ENCODE peak calls at places on chromosomes 4 and X, in five cellular contexts. S is GM13977; T is spleen; E is CD8-positive, alpha-beta T cell; A is endothelial cell. C is an unnamed sample.

GRCh38 chr4:107541511-107541910 is 178.5 kb downstream of the PAPSS1 start:
- DNase-seq in S (no peak), T (no peak), A (no peak), E (no peak), C (no peak)

GRCh38 chrX:34778961-34779360 is 121.9 kb upstream of the TMEM47 start:
- DNase-seq in S (no peak), E (no peak), A (no peak), T (no peak), C (no peak)

GRCh38 chr4:178784491-178784890 is 1342.3 kb upstream of the AGA start:
- DNase-seq in E (no peak), S (no peak), A (no peak), T (no peak), C (no peak)

GRCh38 chr4:110550260-110550659 is 72.6 kb downstream of the PITX2 start:
- DNase-seq in E (no peak), S (no peak), A (no peak), T (no peak), C (no peak)

GRCh38 chr4:100290585-100290984 is 100.3 kb upstream of the DDIT4L start:
- DNase-seq in S (no peak), T (no peak), A (no peak), E (no peak), C (no peak)

GRCh38 chrX:70255452-70255851 is 4.6 kb downstream of the P2RY4 start:
- DNase-seq in T (no peak), A (no peak), S (no peak), E (no peak), C (no peak)

GRCh38 chr4:472881-473574 is 25.9 kb downstream of the ZNF721 start:
- DNase-seq in T (no peak), S (no peak), E (no peak), A (peak), C (no peak)

GRCh38 chrX:109840585-109840984 is 107.5 kb upstream of the ACSL4 start:
- DNase-seq in T (no peak), E (no peak), A (no peak), S (no peak), C (no peak)

GRCh38 chrX:154541896-154542722 is 4.5 kb downstream of the G6PD start:
- DNase-seq in S (no peak), A (no peak), T (peak), E (peak), C (no peak)

GRCh38 chr4:147547314-147548056 is 66.6 kb downstream of the EDNRA start:
- DNase-seq in E (no peak), S (peak), T (no peak), A (no peak), C (no peak)

GRCh38 chr4:89836897-89837384 is at the start of gene SNCA:
- DNase-seq in A (peak), S (peak), T (peak), E (no peak), C (no peak)

GRCh38 chrX:152641996-152642395 is 4.3 kb downstream of the GABRQ start:
- DNase-seq in A (peak), T (no peak), S (no peak), E (no peak), C (no peak)

GRCh38 chr4:89482926-89483595 is 175.5 kb upstream of the GPRIN3 start:
- DNase-seq in E (no peak), T (no peak), A (no peak), S (no peak), C (no peak)

GRCh38 chr4:10006604-10007435 is 14.5 kb downstream of the SLC2A9 start:
- DNase-seq in S (no peak), T (no peak), A (no peak), E (no peak), C (no peak)

GRCh38 chr4:162475221-162475620 is 311.4 kb upstream of the FSTL5 start:
- DNase-seq in S (no peak), T (no peak), E (no peak), A (no peak), C (no peak)

DNA sequence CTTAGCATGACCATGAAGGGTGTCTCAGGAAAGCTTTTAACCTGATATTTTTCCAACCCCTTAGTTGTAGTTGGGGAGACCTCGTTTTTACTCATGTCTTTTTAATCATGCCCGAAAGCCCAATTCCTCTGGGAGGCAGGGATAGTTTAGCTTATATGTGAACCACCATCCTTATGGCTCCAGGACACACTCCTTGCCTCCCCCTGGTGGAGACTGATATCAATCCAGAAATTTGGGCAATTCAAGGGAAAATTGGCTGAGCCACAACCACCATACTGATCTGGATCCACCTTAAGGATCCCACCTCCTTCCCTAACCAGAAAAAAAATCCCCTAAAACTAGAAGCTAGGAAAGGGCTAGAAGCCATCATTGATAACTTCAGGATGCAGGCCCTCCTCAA is 13.4 kb upstream of the COL25A1 start:
- DNase-seq in E (no peak), S (no peak), T (no peak), A (no peak), C (no peak)
- TF ChIP-seq CTCF in E (no peak), S (no peak), T (no peak), A (peak), C (peak)

GRCh38 chr4:61984260-61984909 is 784.3 kb downstream of the ADGRL3 start:
- DNase-seq in A (no peak), S (no peak), E (no peak), T (no peak), C (no peak)
- TF ChIP-seq CTCF in A (no peak), S (no peak), E (no peak), T (no peak), C (no peak)

GRCh38 chrX:25018682-25019081 is 2.9 kb upstream of the ARX start:
- DNase-seq in A (no peak), E (no peak), T (no peak), S (no peak), C (no peak)

GRCh38 chrX:25019707-25020390 is 4.1 kb upstream of the ARX start:
- DNase-seq in A (no peak), T (no peak), S (no peak), E (no peak), C (no peak)

GRCh38 chrX:25021132-25021498 is 5.3 kb upstream of the ARX start:
- DNase-seq in S (no peak), T (no peak), A (no peak), E (no peak), C (no peak)

GRCh38 chrX:25022499-25023325 is 6.9 kb upstream of the ARX start:
- DNase-seq in A (no peak), T (no peak), S (no peak), E (no peak), C (no peak)

DNA sequence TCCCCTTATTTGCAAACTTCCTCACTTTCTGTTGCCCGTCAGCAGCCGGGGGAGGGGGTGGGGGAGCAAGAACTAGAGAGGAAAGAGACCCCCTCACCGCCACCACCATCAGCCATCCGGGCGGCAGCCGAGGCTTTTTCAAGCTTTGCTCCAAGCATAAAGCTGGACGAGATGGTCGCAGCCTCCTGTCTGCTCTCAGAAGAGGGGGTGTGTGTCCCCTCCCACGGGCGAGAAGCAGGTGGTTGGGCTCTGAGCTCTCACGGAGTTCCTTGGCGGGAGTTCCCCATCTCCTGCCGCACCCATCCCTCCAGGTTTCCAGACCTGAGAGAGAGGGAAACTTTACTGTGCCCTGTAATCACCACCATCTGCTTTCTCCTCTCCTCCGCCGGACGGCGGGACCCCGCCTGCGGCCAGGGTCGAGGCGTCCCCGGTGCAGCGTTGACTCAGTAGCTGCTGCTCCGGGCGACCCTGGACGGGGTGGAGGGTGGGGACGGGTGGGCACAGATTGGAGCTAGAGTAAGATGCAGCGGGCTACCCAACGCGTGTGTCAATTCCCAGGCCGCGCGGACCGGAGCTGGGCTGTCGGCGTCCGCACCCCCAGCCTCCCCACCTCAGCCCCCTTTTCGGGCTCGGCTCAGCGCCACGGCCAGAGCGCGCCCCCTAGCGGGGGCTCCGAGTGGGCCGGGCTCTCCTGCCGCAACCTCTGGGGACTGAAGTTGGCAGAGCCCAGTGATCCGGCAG is 4.8 kb upstream of the ARX start:
- DNase-seq in S (peak), A (peak), T (no peak), E (no peak), C (no peak)
- TF ChIP-seq CTCF in S (peak), A (peak), T (peak), E (peak), C (peak)

GRCh38 chr4:3450643-3451042 is 8.9 kb downstream of the HGFAC start:
- DNase-seq in A (no peak), E (no peak), S (no peak), T (no peak), C (no peak)
- TF ChIP-seq CTCF in A (no peak), E (no peak), S (no peak), T (no peak), C (no peak)

DNA sequence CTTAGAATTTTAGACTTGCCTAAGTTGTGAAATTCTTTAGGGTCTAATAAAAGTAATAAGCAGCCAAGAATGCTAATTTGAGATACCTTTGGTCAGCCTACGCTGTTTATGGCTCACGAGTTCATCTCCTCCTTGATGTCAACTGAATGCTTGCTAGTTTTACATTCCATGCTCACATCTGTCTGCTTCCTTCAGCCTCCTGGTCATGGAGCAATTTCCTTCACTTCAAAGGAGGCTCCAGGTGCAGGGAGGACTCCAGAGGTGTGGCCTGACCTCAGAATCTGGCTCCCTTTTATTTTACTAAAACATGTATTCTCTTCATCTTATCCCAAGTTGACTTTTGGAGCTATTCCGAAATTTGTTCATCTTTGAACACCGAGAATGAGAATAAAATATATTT is 23.3 kb upstream of the LNX1 start:
- DNase-seq in S (no peak), T (no peak), A (no peak), E (no peak), C (no peak)
- TF ChIP-seq CTCF in S (no peak), T (no peak), A (no peak), E (no peak), C (peak)

C was measured in chondrocyte.